ENCODE peak calls at places on chromosomes 3 and 15, in seven cellular contexts. S, H, D, T, N, Y and R are unnamed samples.

GRCh38 chr3:132004571-132004970 is 30.2 kb downstream of the CPNE4 start:
- DNase-seq in S (no peak), H (no peak), D (no peak), T (no peak), N (no peak), Y (no peak), R (no peak)

GRCh38 chr15:80626643-80627120 is 68.4 kb upstream of the ABHD17C start:
- DNase-seq in S (no peak), H (no peak), D (no peak), T (no peak), N (no peak), Y (no peak), R (no peak)

GRCh38 chr3:58144478-58145142 is 66.2 kb downstream of the DNASE1L3 start:
- DNase-seq in S (no peak), H (no peak), D (no peak), T (no peak), N (no peak), Y (no peak), R (no peak)

GRCh38 chr3:59456852-59457485 is 407.1 kb upstream of the CFAP20DC start:
- DNase-seq in S (no peak), H (no peak), D (no peak), T (no peak), N (no peak), Y (no peak), R (no peak)

GRCh38 chr3:153572165-153572564 is 410.1 kb downstream of the RAP2B start:
- DNase-seq in S (no peak), H (no peak), D (no peak), T (no peak), N (no peak), Y (no peak), R (no peak)

GRCh38 chr3:7536510-7536909 is 675.6 kb downstream of the GRM7 start:
- DNase-seq in S (no peak), H (no peak), D (no peak), T (no peak), N (no peak), Y (no peak), R (no peak)

GRCh38 chr3:110791971-110792370 is 279.6 kb upstream of the NECTIN3 start:
- DNase-seq in S (no peak), H (no peak), D (no peak), T (no peak), N (no peak), Y (no peak), R (no peak)

GRCh38 chr3:126259411-126260391 is 79.3 kb upstream of the ALDH1L1 start:
- DNase-seq in S (no peak), H (peak), D (peak), T (peak), N (no peak), Y (peak), R (peak)

GRCh38 chr15:35118987-35119386 is 33.9 kb upstream of the NANOGP8 start:
- DNase-seq in S (no peak), H (no peak), D (no peak), T (no peak), N (no peak), Y (no peak), R (no peak)

GRCh38 chr15:38878946-38879345 is 314.3 kb upstream of the RASGRP1 start:
- DNase-seq in S (no peak), H (peak), D (no peak), T (no peak), N (no peak), Y (no peak), R (peak)

GRCh38 chr3:56989434-56990294 is 70.8 kb upstream of the SPATA12 start:
- DNase-seq in S (no peak), H (no peak), D (peak), T (no peak), N (no peak), Y (no peak), R (no peak)

GRCh38 chr15:75234191-75234810 is 23.8 kb upstream of the GOLGA6C start:
- DNase-seq in S (no peak), H (no peak), D (peak), T (no peak), N (peak), Y (no peak), R (no peak)

GRCh38 chr3:113966172-113966571 is 18.4 kb downstream of the ZDHHC23 start:
- DNase-seq in S (no peak), H (no peak), D (no peak), T (no peak), N (no peak), Y (no peak), R (no peak)

GRCh38 chr3:194561306-194561974 is 71.8 kb downstream of the TMEM44 start:
- DNase-seq in S (no peak), H (no peak), D (no peak), T (no peak), N (no peak), Y (no peak), R (no peak)

GRCh38 chr15:88440021-88440420 is 27.2 kb downstream of the MRPL46 start:
- DNase-seq in S (no peak), H (no peak), D (no peak), T (peak), N (no peak), Y (no peak), R (no peak)

GRCh38 chr3:170475091-170475705 is 56.5 kb downstream of the CLDN11 start:
- DNase-seq in S (no peak), H (no peak), D (no peak), T (no peak), N (no peak), Y (no peak), R (no peak)

GRCh38 chr3:185595520-185595919 is 9.4 kb downstream of the SENP2 start:
- DNase-seq in S (no peak), H (no peak), D (no peak), T (no peak), N (no peak), Y (no peak), R (no peak)

GRCh38 chr3:123803521-123803920 is 80.6 kb downstream of the MYLK start:
- DNase-seq in S (no peak), H (no peak), D (no peak), T (peak), N (no peak), Y (no peak), R (no peak)

GRCh38 chr15:74402337-74402839 is 31.4 kb downstream of the SEMA7A start:
- DNase-seq in S (no peak), H (no peak), D (no peak), T (no peak), N (no peak), Y (no peak), R (no peak)

GRCh38 chr3:194119831-194120230 is 16.1 kb upstream of the HES1 start:
- DNase-seq in S (no peak), H (no peak), D (no peak), T (no peak), N (no peak), Y (no peak), R (no peak)

GRCh38 chr3:139378587-139378986 is 10.9 kb downstream of the COPB2 start:
- DNase-seq in S (no peak), H (no peak), D (no peak), T (no peak), N (no peak), Y (no peak), R (peak)

GRCh38 chr15:73633991-73634495 is 854 bp upstream of the NPTN start:
- DNase-seq in S (no peak), H (no peak), D (no peak), T (no peak), N (no peak), Y (no peak), R (no peak)

GRCh38 chr15:101112336-101113113 is 139.3 kb downstream of the CHSY1 start:
- DNase-seq in S (no peak), H (no peak), D (no peak), T (no peak), N (peak), Y (no peak), R (no peak)

GRCh38 chr3:100525753-100526612 is 33.6 kb downstream of the TMEM45A start:
- DNase-seq in S (no peak), H (peak), D (peak), T (peak), N (no peak), Y (peak), R (no peak)

GRCh38 chr3:50264389-50264963 is 4.5 kb upstream of the SEMA3B start:
- DNase-seq in S (no peak), H (peak), D (peak), T (peak), N (no peak), Y (peak), R (no peak)

GRCh38 chr3:193868590-193868989 is 267.4 kb upstream of the HES1 start:
- DNase-seq in S (no peak), H (no peak), D (no peak), T (no peak), N (no peak), Y (no peak), R (no peak)

GRCh38 chr3:50661321-50661837 is 13.3 kb upstream of the DOCK3 start:
- DNase-seq in S (peak), H (no peak), D (no peak), T (peak), N (no peak), Y (no peak), R (no peak)

GRCh38 chr15:47496343-47497185 is 220.7 kb upstream of the SEMA6D start:
- DNase-seq in S (no peak), H (no peak), D (no peak), T (no peak), N (no peak), Y (no peak), R (no peak)

GRCh38 chr3:58459160-58459559 is 25.5 kb upstream of the PDHB start:
- DNase-seq in S (no peak), H (no peak), D (no peak), T (no peak), N (no peak), Y (no peak), R (no peak)

GRCh38 chr3:124115279-124115678 is 123.4 kb upstream of the ROPN1 start:
- DNase-seq in S (no peak), H (no peak), D (no peak), T (no peak), N (no peak), Y (no peak), R (no peak)

GRCh38 chr15:80579611-80580010 is 115.5 kb upstream of the ABHD17C start:
- DNase-seq in S (peak), H (no peak), D (no peak), T (peak), N (peak), Y (no peak), R (no peak)

GRCh38 chr15:101137312-101137940 is 114.4 kb downstream of the CHSY1 start:
- DNase-seq in S (no peak), H (no peak), D (no peak), T (no peak), N (peak), Y (no peak), R (peak)

GRCh38 chr3:111820651-111821050 is 38.4 kb upstream of the PHLDB2 start:
- DNase-seq in S (no peak), H (no peak), D (no peak), T (no peak), N (no peak), Y (no peak), R (no peak)

GRCh38 chr3:172577962-172578560 is 54.8 kb upstream of the TNFSF10 start:
- DNase-seq in S (no peak), H (no peak), D (no peak), T (no peak), N (no peak), Y (no peak), R (no peak)

GRCh38 chr3:133871368-133872090 is 24.2 kb downstream of the RAB6B start:
- DNase-seq in S (peak), H (no peak), D (no peak), T (peak), N (no peak), Y (no peak), R (no peak)

DNA sequence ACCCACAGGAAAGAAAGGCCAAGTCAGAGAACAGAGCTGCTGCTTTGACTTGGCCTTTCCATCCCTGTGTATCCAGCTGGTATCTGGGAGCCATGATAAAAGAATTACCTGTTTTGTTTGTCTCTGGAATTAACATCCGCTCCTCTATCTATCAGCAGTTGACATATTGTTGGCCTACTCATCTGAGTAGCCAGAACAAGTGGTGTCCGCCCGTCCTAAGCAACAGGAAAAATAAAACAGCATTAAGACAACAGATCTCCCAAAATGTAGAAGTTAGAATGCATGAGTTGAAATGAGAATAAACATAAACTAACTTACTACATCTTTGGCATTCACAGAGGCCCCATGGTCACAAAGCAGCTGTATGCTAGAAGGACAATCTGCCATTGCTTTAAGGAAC is 75.9 kb downstream of the UACA start:
- DNase-seq in S (no peak), H (no peak), D (no peak), T (no peak), N (no peak), Y (no peak), R (no peak)
- TF ChIP-seq POLR2A in S (no peak), H (no peak), D (no peak), T (no peak), N (no peak), Y (no peak), R (no peak)

GRCh38 chr15:91265431-91265940 is 165.4 kb downstream of the SV2B start:
- DNase-seq in S (no peak), H (no peak), D (no peak), T (no peak), N (no peak), Y (no peak), R (no peak)

GRCh38 chr15:91261345-91261744 is 161.3 kb downstream of the SV2B start:
- DNase-seq in S (no peak), H (no peak), D (no peak), T (no peak), N (no peak), Y (no peak), R (no peak)

GRCh38 chr15:91268510-91268909 is 168.5 kb downstream of the SV2B start:
- DNase-seq in S (no peak), H (no peak), D (no peak), T (no peak), N (no peak), Y (no peak), R (peak)

GRCh38 chr15:91264651-91265351 is 164.7 kb downstream of the SV2B start:
- DNase-seq in S (no peak), H (no peak), D (no peak), T (no peak), N (no peak), Y (no peak), R (no peak)

DNA sequence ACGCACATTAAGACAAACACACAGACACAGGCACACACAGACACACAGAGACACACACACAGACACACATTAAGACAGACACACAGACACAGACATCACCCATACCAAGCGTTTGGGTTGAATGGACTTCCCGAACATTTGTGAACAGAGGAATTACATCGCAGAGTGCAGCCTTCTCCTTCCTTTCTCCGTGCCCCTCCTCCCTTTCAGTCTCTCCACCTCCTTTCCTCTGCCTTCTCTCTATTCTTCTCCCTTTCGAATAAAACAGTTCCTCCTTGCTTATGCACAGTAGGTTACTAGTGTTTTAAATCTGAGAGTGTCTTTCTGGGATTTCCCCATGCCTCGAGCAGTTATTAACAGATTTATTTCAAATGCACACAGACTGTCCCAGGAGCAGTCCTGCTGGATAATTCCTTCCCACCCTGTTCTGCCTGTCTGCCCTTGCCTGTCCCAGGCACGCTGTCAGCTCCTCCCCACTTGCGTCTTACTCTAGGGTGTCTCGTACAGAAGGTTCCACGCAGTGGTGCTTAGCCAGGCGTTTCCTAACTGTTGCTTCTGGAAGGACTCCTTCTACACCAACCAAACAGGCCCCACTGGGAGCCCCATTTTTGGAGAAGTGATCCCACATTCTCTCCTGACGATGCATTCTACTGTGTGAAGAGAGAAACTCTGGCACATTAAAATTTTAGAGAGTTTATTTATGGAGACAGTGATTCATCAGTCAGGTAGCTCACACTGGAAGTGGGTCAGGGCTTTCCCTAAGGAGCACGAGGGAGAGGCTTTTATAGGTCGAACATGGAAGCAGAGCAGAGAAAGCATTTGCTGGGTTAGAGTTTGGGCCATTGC is 163.8 kb downstream of the SV2B start:
- DNase-seq in S (peak), H (peak), D (peak), T (peak), N (no peak), Y (peak), R (no peak)
- TF ChIP-seq POLR2A in S (no peak), H (no peak), D (no peak), T (no peak), N (no peak), Y (peak), R (no peak)

DNA sequence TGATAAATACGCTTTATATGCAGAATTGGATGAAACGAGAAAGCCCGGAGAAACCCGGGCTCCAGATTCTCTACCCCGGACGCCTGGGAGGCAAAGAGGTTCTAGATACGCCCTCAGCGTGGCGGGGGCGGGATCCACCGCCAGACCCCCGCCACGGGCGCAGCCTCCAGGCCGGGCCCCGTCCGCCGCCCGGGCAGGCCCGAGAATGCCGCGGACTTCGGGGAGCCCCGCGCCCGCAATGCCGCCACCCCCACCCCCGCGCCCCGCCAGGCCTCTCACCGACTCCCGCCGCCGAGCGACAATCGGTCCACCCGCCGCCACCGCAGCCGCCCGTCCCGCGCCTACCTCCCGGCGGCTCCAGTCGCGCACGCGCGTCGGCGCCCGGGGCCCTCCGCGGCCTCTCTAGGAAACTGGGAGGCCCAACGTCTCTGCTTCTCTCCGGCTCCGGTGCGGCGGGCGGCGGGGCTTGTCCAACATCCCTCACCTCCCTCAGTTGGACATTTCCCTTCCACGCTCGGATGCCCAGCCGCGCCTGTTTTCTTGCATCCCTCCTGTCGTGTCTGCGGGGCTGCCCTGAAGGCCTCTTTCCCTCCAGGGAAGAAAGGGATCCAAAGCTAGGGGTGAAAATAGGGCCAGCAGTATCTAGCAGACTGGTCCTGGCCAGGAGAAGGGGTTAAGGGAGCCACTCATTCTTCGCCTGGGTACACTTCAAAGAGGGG is at the start of gene ZNF445:
- DNase-seq in S (peak), H (peak), D (peak), T (peak), N (peak), Y (peak), R (peak)
- TF ChIP-seq POLR2A in S (no peak), H (peak), D (peak), T (no peak), N (no peak), Y (peak), R (peak)

DNA sequence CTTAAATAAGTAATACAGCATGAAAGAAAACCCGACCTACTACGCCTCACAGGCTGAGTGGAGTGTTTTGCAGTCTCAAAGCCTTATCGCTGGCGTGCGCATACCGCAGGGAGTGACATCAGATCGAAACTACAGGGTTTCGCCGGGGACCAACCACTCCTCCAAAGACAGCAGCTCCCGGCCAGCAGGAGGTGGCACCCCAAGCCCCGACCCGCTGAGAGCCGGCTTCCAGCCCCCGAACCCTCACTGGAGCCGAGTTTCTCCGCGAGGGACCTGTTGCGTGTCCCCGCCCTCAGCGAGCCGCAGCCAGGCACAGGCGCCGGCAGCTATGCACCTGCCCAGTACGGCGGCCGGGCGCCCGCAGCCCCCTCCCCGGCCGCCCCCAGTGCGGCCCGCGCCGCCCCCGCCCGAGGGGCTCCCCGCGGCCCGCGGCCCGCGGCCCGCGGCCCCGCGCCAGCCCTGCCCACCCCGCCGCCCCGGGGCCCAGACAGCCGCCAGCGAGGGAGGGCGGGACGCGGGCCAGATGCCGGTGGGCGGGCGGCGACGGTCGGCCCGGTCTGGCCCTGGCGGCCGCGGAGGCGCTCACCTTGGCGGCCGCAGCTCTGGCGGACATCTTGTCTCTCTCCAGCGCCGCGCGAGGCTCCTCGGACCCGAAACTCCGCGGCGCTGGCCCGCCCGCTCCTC is 710 bp downstream of the TJP1 start:
- DNase-seq in S (peak), H (peak), D (peak), T (peak), N (no peak), Y (peak), R (peak)
- TF ChIP-seq POLR2A in S (no peak), H (peak), D (peak), T (no peak), N (no peak), Y (peak), R (no peak)